ENCODE peak calls at places on chromosomes 4 and X, in eight cellular contexts. J is nephron progenitor cell, E is NCI-H1694, Q is Calu3, U is mucosa of descending colon, M is fibroblast of pulmonary artery, V is T-cell, I is right atrium auricular region. Y is an unnamed sample.

GRCh38 chrX:154380153-154380552 is 1.1 kb downstream of the EMD start:
- DNase-seq in J (no peak), E (no peak), Q (no peak), U (no peak), M (no peak), V (no peak), I (no peak), Y (no peak)

GRCh38 chr4:127203561-127204260 is 429.0 kb upstream of the INTU start:
- DNase-seq in J (no peak), E (no peak), Q (no peak), U (no peak), M (peak), V (no peak), I (no peak), Y (no peak)

GRCh38 chrX:3384330-3384729 is 37.9 kb upstream of the MXRA5 start:
- DNase-seq in J (no peak), E (no peak), Q (peak), U (no peak), M (no peak), V (no peak), I (no peak), Y (no peak)

GRCh38 chr4:130043796-130044195 is 947.8 kb downstream of the C4orf33 start:
- DNase-seq in J (no peak), E (no peak), Q (no peak), U (no peak), M (no peak), V (no peak), I (no peak), Y (no peak)

GRCh38 chr4:54233128-54233696 is 4.1 kb downstream of the PDGFRA start:
- DNase-seq in J (peak), E (peak), Q (peak), U (peak), M (peak), V (peak), I (peak), Y (peak)

GRCh38 chr4:159828687-159829086 is 725.8 kb downstream of the RAPGEF2 start:
- DNase-seq in J (no peak), E (no peak), Q (no peak), U (no peak), M (no peak), V (no peak), I (no peak), Y (no peak)

GRCh38 chr4:139834210-139834609 is 168.6 kb downstream of the MGST2 start:
- DNase-seq in J (no peak), E (no peak), Q (no peak), U (no peak), M (no peak), V (no peak), I (no peak), Y (no peak)

GRCh38 chrX:19888419-19888879 is 1.0 kb upstream of the SH3KBP1 start:
- DNase-seq in J (no peak), E (peak), Q (peak), U (no peak), M (peak), V (peak), I (no peak), Y (peak)

GRCh38 chr4:168102403-168102802 is 10.1 kb downstream of the ANXA10 start:
- DNase-seq in J (no peak), E (no peak), Q (no peak), U (no peak), M (no peak), V (no peak), I (no peak), Y (no peak)

GRCh38 chr4:59393780-59394179 is 1806.3 kb upstream of the ADGRL3 start:
- DNase-seq in J (no peak), E (no peak), Q (no peak), U (no peak), M (no peak), V (no peak), I (no peak), Y (no peak)

GRCh38 chrX:9728271-9728670 is 37.4 kb downstream of the GPR143 start:
- DNase-seq in J (no peak), E (no peak), Q (no peak), U (no peak), M (no peak), V (no peak), I (no peak), Y (no peak)

GRCh38 chr4:184746532-184746870 is 12.6 kb upstream of the CENPU start:
- DNase-seq in J (no peak), E (no peak), Q (peak), U (no peak), M (peak), V (no peak), I (peak), Y (no peak)

GRCh38 chr4:56040842-56041241 is 92.1 kb downstream of the CEP135 start:
- DNase-seq in J (no peak), E (no peak), Q (no peak), U (no peak), M (no peak), V (no peak), I (no peak), Y (no peak)

GRCh38 chr4:186605261-186605865 is 50.0 kb upstream of the MTNR1A start:
- DNase-seq in J (no peak), E (no peak), Q (no peak), U (no peak), M (no peak), V (no peak), I (no peak), Y (no peak)

GRCh38 chr4:76540496-76540895 is 105.5 kb downstream of the SHROOM3 start:
- DNase-seq in J (no peak), E (no peak), Q (no peak), U (no peak), M (no peak), V (no peak), I (no peak), Y (no peak)

GRCh38 chr4:6761540-6762243 is 20.8 kb upstream of the KIAA0232 start:
- DNase-seq in J (no peak), E (no peak), Q (peak), U (no peak), M (no peak), V (peak), I (no peak), Y (peak)

GRCh38 chr4:1600211-1600780 is 83.8 kb downstream of the FAM53A start:
- DNase-seq in J (no peak), E (no peak), Q (no peak), U (peak), M (no peak), V (no peak), I (no peak), Y (no peak)

GRCh38 chr4:147813107-147813773 is 81.4 kb downstream of the ARHGAP10 start:
- DNase-seq in J (no peak), E (no peak), Q (no peak), U (no peak), M (no peak), V (no peak), I (no peak), Y (no peak)

GRCh38 chr4:77662396-77662795 is 56.8 kb downstream of the CXCL13 start:
- DNase-seq in J (no peak), E (no peak), Q (no peak), U (no peak), M (no peak), V (no peak), I (no peak), Y (no peak)

GRCh38 chr4:3362431-3363287 is 69.8 kb downstream of the RGS12 start:
- DNase-seq in J (no peak), E (no peak), Q (no peak), U (no peak), M (no peak), V (no peak), I (peak), Y (no peak)

GRCh38 chr4:105061136-105061696 is 85.5 kb upstream of the TET2 start:
- DNase-seq in J (no peak), E (no peak), Q (peak), U (no peak), M (peak), V (no peak), I (no peak), Y (no peak)

GRCh38 chrX:11269006-11269405 is 24.2 kb upstream of the AMELX start:
- DNase-seq in J (no peak), E (no peak), Q (no peak), U (no peak), M (no peak), V (no peak), I (no peak), Y (no peak)

GRCh38 chr4:148056879-148057278 is 325.0 kb downstream of the ARHGAP10 start:
- DNase-seq in J (no peak), E (no peak), Q (peak), U (no peak), M (peak), V (peak), I (peak), Y (peak)

GRCh38 chrX:85569691-85570090 is 190.2 kb upstream of the POF1B start:
- DNase-seq in J (no peak), E (no peak), Q (no peak), U (no peak), M (no peak), V (no peak), I (no peak), Y (no peak)

GRCh38 chr4:472881-473574 is 25.9 kb downstream of the ZNF721 start:
- DNase-seq in J (no peak), E (no peak), Q (no peak), U (peak), M (peak), V (peak), I (no peak), Y (no peak)

GRCh38 chr4:130210871-130211270 is 1114.9 kb downstream of the C4orf33 start:
- DNase-seq in J (no peak), E (no peak), Q (no peak), U (no peak), M (peak), V (no peak), I (no peak), Y (no peak)

GRCh38 chr4:11149612-11150259 is 279.0 kb downstream of the HS3ST1 start:
- DNase-seq in J (no peak), E (no peak), Q (no peak), U (no peak), M (no peak), V (no peak), I (no peak), Y (no peak)

GRCh38 chr4:41865981-41866798 is 69.0 kb upstream of the TMEM33 start:
- DNase-seq in J (peak), E (no peak), Q (no peak), U (no peak), M (no peak), V (no peak), I (no peak), Y (no peak)

GRCh38 chr4:128658214-128658621 is 151.3 kb upstream of the JADE1 start:
- DNase-seq in J (no peak), E (no peak), Q (no peak), U (no peak), M (peak), V (no peak), I (no peak), Y (no peak)